ENCODE peak calls at places on chromosomes 7 and 10, in six cellular contexts. W is spleen, H is HL-60, T is GM23338, N is HepG2, D is endothelial cell of umbilical vein. F is an unnamed sample.
A peak's percentile ranks its signal among the peaks of the same experiment; 100 is the strongest.

GRCh38 chr10:106360870-106361269 is 803.6 kb downstream of the SORCS1 start:
- DNase-seq in W (no peak), H (no peak), T (no peak), N (no peak), D (no peak), F (no peak)

GRCh38 chr7:102008535-102009262 is 191.3 kb downstream of the CUX1 start:
- DNase-seq in W (no peak), H (no peak), T (no peak), N (no peak), D (no peak), F (peak; percentile 69)

GRCh38 chr10:44173558-44173894 is 211.4 kb downstream of the CXCL12 start:
- DNase-seq in W (no peak), H (no peak), T (no peak), N (no peak), D (no peak), F (no peak)

GRCh38 chr7:1705339-1705738 is 35.3 kb downstream of the ELFN1 start:
- DNase-seq in W (peak; percentile 27), H (no peak), T (no peak), N (no peak), D (no peak), F (peak; percentile 22)

GRCh38 chr10:110637558-110638053 is 6.5 kb upstream of the RBM20 start:
- DNase-seq in W (no peak), H (no peak), T (peak; percentile 56), N (no peak), D (no peak), F (no peak)

GRCh38 chr10:976316-976715 is 11.9 kb upstream of the GTPBP4 start:
- DNase-seq in W (no peak), H (no peak), T (no peak), N (no peak), D (no peak), F (no peak)

GRCh38 chr10:86613096-86613495 is 41.3 kb upstream of the OPN4 start:
- DNase-seq in W (no peak), H (no peak), T (no peak), N (no peak), D (no peak), F (no peak)

GRCh38 chr7:150385240-150385830 is 6.2 kb downstream of the ZNF775 start:
- DNase-seq in W (no peak), H (no peak), T (no peak), N (no peak), D (no peak), F (no peak)

GRCh38 chr7:157018997-157019591 is 8.6 kb upstream of the MNX1 start:
- DNase-seq in W (peak; percentile 66), H (no peak), T (peak; percentile 79), N (no peak), D (no peak), F (no peak)

GRCh38 chr10:71512794-71513379 is 116.2 kb downstream of the CDH23 start:
- DNase-seq in W (no peak), H (no peak), T (no peak), N (peak; percentile 33), D (no peak), F (peak; percentile 65)

GRCh38 chr10:43211030-43211429 is 55.8 kb downstream of the RASGEF1A start:
- DNase-seq in W (peak; percentile 67), H (no peak), T (no peak), N (no peak), D (no peak), F (no peak)

GRCh38 chr7:1569833-1570632 is at the start of gene PSMG3:
- DNase-seq in W (peak; percentile 98), H (peak; percentile 87), T (peak; percentile 90), N (peak; percentile 78), D (peak; percentile 78), F (peak; percentile 94)

GRCh38 chr7:56083150-56083785 is 9.5 kb downstream of the PHKG1 start:
- DNase-seq in W (peak; percentile 72), H (no peak), T (no peak), N (no peak), D (peak; percentile 42), F (no peak)

GRCh38 chr10:1130995-1131790 is 75.0 kb downstream of the WDR37 start:
- DNase-seq in W (no peak), H (no peak), T (no peak), N (no peak), D (no peak), F (no peak)

GRCh38 chr7:151020231-151020630 is 4.1 kb downstream of the ATG9B start:
- DNase-seq in W (no peak), H (no peak), T (no peak), N (no peak), D (no peak), F (no peak)

GRCh38 chr7:6495597-6496262 is 48.0 kb upstream of the DAGLB start:
- DNase-seq in W (no peak), H (no peak), T (no peak), N (no peak), D (no peak), F (no peak)

GRCh38 chr10:3471927-3472704 is 299.5 kb upstream of the PITRM1 start:
- DNase-seq in W (no peak), H (no peak), T (peak; percentile 36), N (no peak), D (peak; percentile 72), F (no peak)

DNA sequence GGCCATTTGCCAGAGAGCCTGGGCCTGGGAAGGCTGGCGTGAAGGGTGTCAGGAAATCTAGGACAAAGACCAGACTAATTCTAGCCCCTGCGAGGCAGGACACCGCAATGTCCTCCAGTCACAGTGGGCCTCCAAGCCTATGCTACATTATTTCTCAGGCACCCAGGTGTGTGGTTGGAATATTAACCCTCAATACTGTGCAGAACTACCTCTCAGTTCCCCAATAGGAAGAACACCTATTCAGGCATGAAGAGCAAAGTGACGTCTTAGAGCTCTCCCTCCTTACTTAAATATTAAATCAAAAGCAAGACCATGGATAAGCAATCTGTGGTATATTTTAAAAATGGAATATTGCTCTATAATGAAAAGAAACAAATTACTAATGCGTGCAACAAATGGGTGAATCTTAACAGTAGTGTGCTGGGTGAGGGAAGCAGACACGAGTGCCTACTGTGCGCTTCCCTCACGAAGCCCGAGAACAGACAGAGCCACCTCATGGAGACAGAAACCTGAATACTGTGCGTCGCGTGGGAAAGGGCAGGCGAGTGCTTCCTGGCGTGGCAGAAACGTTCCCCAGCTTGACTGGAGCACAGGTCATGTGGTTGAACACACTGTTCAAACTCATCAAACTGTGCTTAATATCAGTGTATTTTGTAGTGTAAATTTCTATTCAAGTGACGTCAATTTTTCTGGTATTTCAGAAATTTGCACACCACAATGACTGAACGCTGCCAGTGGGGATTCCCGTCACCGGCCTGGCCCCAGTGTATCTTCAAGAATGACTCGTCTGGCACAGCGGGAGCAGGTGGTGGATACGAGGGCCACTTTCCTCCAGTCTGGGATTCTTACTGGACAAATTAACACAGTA is 15.5 kb upstream of the PTPRN2 start:
- DNase-seq in W (no peak), H (no peak), T (no peak), N (no peak), D (no peak), F (no peak)
- TF ChIP-seq POLR2AphosphoS5 in W (no peak), H (no peak), T (no peak), N (no peak), D (no peak), F (no peak)

GRCh38 chr10:13001887-13002212 is 337 bp upstream of the CCDC3 start:
- DNase-seq in W (no peak), H (no peak), T (no peak), N (no peak), D (no peak), F (no peak)
- H3K4me3 ChIP-seq in W (peak overlapping the region; percentile 43), H (no peak overlapping the region), T (peak overlapping the region; percentile 68), N (no peak overlapping the region), D (no peak overlapping the region), F (peak overlapping the region; percentile 50)

GRCh38 chr7:67542916-67543315 is 546.3 kb downstream of the TYW1 start:
- DNase-seq in W (no peak), H (no peak), T (no peak), N (no peak), D (no peak), F (no peak)
- TF ChIP-seq POLR2AphosphoS5 in W (no peak), H (no peak), T (no peak), N (no peak), D (no peak), F (no peak)

GRCh38 chr10:17453035-17453376 is 1.4 kb downstream of the ST8SIA6 start:
- DNase-seq in W (no peak), H (no peak), T (no peak), N (no peak), D (no peak), F (no peak)
- H3K4me3 ChIP-seq in W (no peak overlapping the region), H (no peak overlapping the region), T (peak overlapping the region; percentile 78), N (no peak overlapping the region), D (peak overlapping the region; percentile 0), F (peak overlapping the region; percentile 41)

GRCh38 chr7:18667466-18667865 is 171.9 kb downstream of the HDAC9 start:
- DNase-seq in W (no peak), H (no peak), T (peak; percentile 38), N (peak; percentile 25), D (peak; percentile 85), F (no peak)
- TF ChIP-seq POLR2AphosphoS5 in W (no peak), H (no peak), T (no peak), N (no peak), D (peak; percentile 79), F (no peak)

GRCh38 chr10:119668461-119668860 is 17.3 kb downstream of the BAG3 start:
- DNase-seq in W (no peak), H (no peak), T (no peak), N (no peak), D (no peak), F (no peak)

GRCh38 chr10:119669331-119669730 is 18.2 kb downstream of the BAG3 start:
- DNase-seq in W (no peak), H (no peak), T (no peak), N (no peak), D (no peak), F (no peak)

GRCh38 chr10:119666709-119667004 is 15.5 kb downstream of the BAG3 start:
- DNase-seq in W (no peak), H (no peak), T (no peak), N (no peak), D (no peak), F (no peak)

GRCh38 chr10:119665901-119666708 is 14.9 kb downstream of the BAG3 start:
- DNase-seq in W (no peak), H (no peak), T (no peak), N (peak; percentile 58), D (no peak), F (no peak)

GRCh38 chr10:119667562-119668328 is 16.6 kb downstream of the BAG3 start:
- DNase-seq in W (no peak), H (no peak), T (no peak), N (peak; percentile 68), D (no peak), F (peak; percentile 74)
- H3K4me3 ChIP-seq in W (no peak overlapping the region), H (no peak overlapping the region), T (no peak overlapping the region), N (no peak overlapping the region), D (no peak overlapping the region), F (no peak overlapping the region)

F was measured in stomach.